ENCODE peak calls at places on chromosomes 1 and 21, in seven cellular contexts. One of them, this sample, is unnamed.

GRCh38 chr1:30447701-30448100 is 275.7 kb downstream of the MATN1 start:
- DNase-seq in MM.1S: no peak
- DNase-seq in Calu3: no peak
- DNase-seq in A172: no peak
- DNase-seq in activated T-cell treated with anti-CD3 and anti-CD28 coated beads, Interleukin-2, amount 50 U/mL, for 24 hours: no peak
- DNase-seq in H54: no peak
- DNase-seq in mesendoderm: no peak
- DNase-seq in this sample: no peak

GRCh38 chr1:241675983-241676382 is 23.9 kb downstream of the WDR64 start:
- DNase-seq in MM.1S: no peak
- DNase-seq in Calu3: no peak
- DNase-seq in A172: no peak
- DNase-seq in activated T-cell treated with anti-CD3 and anti-CD28 coated beads, Interleukin-2, amount 50 U/mL, for 24 hours: no peak
- DNase-seq in H54: no peak
- DNase-seq in mesendoderm: no peak
- DNase-seq in this sample: no peak

GRCh38 chr1:205610036-205610435 is 21.8 kb downstream of the ELK4 start:
- DNase-seq in MM.1S: no peak
- DNase-seq in Calu3: no peak
- DNase-seq in A172: no peak
- DNase-seq in activated T-cell treated with anti-CD3 and anti-CD28 coated beads, Interleukin-2, amount 50 U/mL, for 24 hours: no peak
- DNase-seq in H54: no peak
- DNase-seq in mesendoderm: peak
- DNase-seq in this sample: no peak

GRCh38 chr1:110438883-110439282 is 12.1 kb upstream of the PROK1 start:
- DNase-seq in MM.1S: no peak
- DNase-seq in Calu3: no peak
- DNase-seq in A172: no peak
- DNase-seq in activated T-cell treated with anti-CD3 and anti-CD28 coated beads, Interleukin-2, amount 50 U/mL, for 24 hours: no peak
- DNase-seq in H54: no peak
- DNase-seq in mesendoderm: no peak
- DNase-seq in this sample: no peak

GRCh38 chr21:14538477-14538876 is 7.6 kb downstream of the SAMSN1 start:
- DNase-seq in MM.1S: no peak
- DNase-seq in Calu3: no peak
- DNase-seq in A172: no peak
- DNase-seq in activated T-cell treated with anti-CD3 and anti-CD28 coated beads, Interleukin-2, amount 50 U/mL, for 24 hours: no peak
- DNase-seq in H54: no peak
- DNase-seq in mesendoderm: no peak
- DNase-seq in this sample: no peak

GRCh38 chr1:63134501-63135173 is 187.7 kb upstream of the FOXD3 start:
- DNase-seq in MM.1S: no peak
- DNase-seq in Calu3: no peak
- DNase-seq in A172: no peak
- DNase-seq in activated T-cell treated with anti-CD3 and anti-CD28 coated beads, Interleukin-2, amount 50 U/mL, for 24 hours: no peak
- DNase-seq in H54: no peak
- DNase-seq in mesendoderm: no peak
- DNase-seq in this sample: no peak

GRCh38 chr1:213252026-213252425 is 201.0 kb downstream of the RPS6KC1 start:
- DNase-seq in MM.1S: no peak
- DNase-seq in Calu3: no peak
- DNase-seq in A172: no peak
- DNase-seq in activated T-cell treated with anti-CD3 and anti-CD28 coated beads, Interleukin-2, amount 50 U/mL, for 24 hours: no peak
- DNase-seq in H54: no peak
- DNase-seq in mesendoderm: no peak
- DNase-seq in this sample: no peak

GRCh38 chr1:41617336-41617735 is 132.9 kb upstream of the EDN2 start:
- DNase-seq in MM.1S: no peak
- DNase-seq in Calu3: no peak
- DNase-seq in A172: no peak
- DNase-seq in activated T-cell treated with anti-CD3 and anti-CD28 coated beads, Interleukin-2, amount 50 U/mL, for 24 hours: no peak
- DNase-seq in H54: no peak
- DNase-seq in mesendoderm: no peak
- DNase-seq in this sample: no peak

GRCh38 chr1:39043513-39043912 is 17.4 kb downstream of the NDUFS5 start:
- DNase-seq in MM.1S: no peak
- DNase-seq in Calu3: no peak
- DNase-seq in A172: no peak
- DNase-seq in activated T-cell treated with anti-CD3 and anti-CD28 coated beads, Interleukin-2, amount 50 U/mL, for 24 hours: no peak
- DNase-seq in H54: no peak
- DNase-seq in mesendoderm: no peak
- DNase-seq in this sample: no peak

This sample was measured in CD8-positive, alpha-beta T cell.